ENCODE peak calls at places on chromosomes 13 and 19, in six cellular contexts. B is CD4-positive, CD25-positive, alpha-beta regulatory T cell; H is activated CD4-positive, alpha-beta T cell treated with anti-CD3 and anti-CD28 coated beads, Interleukin-2, amount 50 U/mL, for 4 hours; K is ELF-1; J is RCC 7860; P is left ventricle myocardium inferior. S is an unnamed sample.

GRCh38 chr13:94065741-94066140 is 413.7 kb downstream of the DCT start:
- DNase-seq in B (no peak), H (no peak), K (no peak), J (peak), P (no peak), S (no peak)

GRCh38 chr19:13022859-13023636 is 27.8 kb downstream of the NFIX start:
- DNase-seq in B (no peak), H (no peak), K (peak), J (no peak), P (peak), S (peak)

GRCh38 chr13:86581711-86582110 is 782.5 kb upstream of the SLITRK6 start:
- DNase-seq in B (no peak), H (no peak), K (no peak), J (peak), P (no peak), S (no peak)

GRCh38 chr19:44003461-44004134 is 841 bp downstream of the ZNF230 start:
- DNase-seq in B (no peak), H (no peak), K (peak), J (peak), P (no peak), S (peak)

GRCh38 chr13:42272115-42272756 is at the start of gene AKAP11:
- DNase-seq in B (no peak), H (peak), K (peak), J (peak), P (peak), S (no peak)

GRCh38 chr19:33273881-33274662 is 28.3 kb downstream of the CEBPA start:
- DNase-seq in B (no peak), H (peak), K (no peak), J (no peak), P (no peak), S (no peak)

GRCh38 chr19:42111811-42112210 is 20.4 kb downstream of the POU2F2 start:
- DNase-seq in B (no peak), H (no peak), K (no peak), J (peak), P (no peak), S (no peak)

GRCh38 chr19:55809381-55810058 is 22.3 kb downstream of the NLRP11 start:
- DNase-seq in B (peak), H (no peak), K (peak), J (peak), P (peak), S (peak)

GRCh38 chr19:4415352-4415751 is 12.9 kb downstream of the CHAF1A start:
- DNase-seq in B (no peak), H (no peak), K (no peak), J (no peak), P (no peak), S (no peak)

GRCh38 chr13:27522847-27523246 is 72.5 kb upstream of the MTIF3 start:
- DNase-seq in B (no peak), H (no peak), K (no peak), J (no peak), P (no peak), S (no peak)

GRCh38 chr13:107364658-107365057 is 796.7 kb upstream of the ARGLU1 start:
- DNase-seq in B (no peak), H (no peak), K (no peak), J (no peak), P (no peak), S (no peak)

GRCh38 chr13:110650436-110650835 is 35.1 kb downstream of the NAXD start:
- DNase-seq in B (no peak), H (no peak), K (no peak), J (no peak), P (no peak), S (no peak)

GRCh38 chr19:49167857-49168409 is 10.3 kb downstream of the TRPM4 start:
- DNase-seq in B (no peak), H (no peak), K (no peak), J (no peak), P (no peak), S (no peak)

GRCh38 chr19:31568724-31569123 is 219.5 kb upstream of the TSHZ3 start:
- DNase-seq in B (no peak), H (no peak), K (no peak), J (no peak), P (no peak), S (no peak)

GRCh38 chr19:49614096-49614857 is 23.3 kb downstream of the PRR12 start:
- DNase-seq in B (no peak), H (no peak), K (no peak), J (peak), P (no peak), S (no peak)

GRCh38 chr13:75637101-75637774 is 1.1 kb downstream of the LMO7 start:
- DNase-seq in B (no peak), H (no peak), K (no peak), J (no peak), P (no peak), S (no peak)

GRCh38 chr19:5767949-5768348 is 16.6 kb downstream of the PRR22 start:
- DNase-seq in B (no peak), H (no peak), K (no peak), J (no peak), P (no peak), S (no peak)

GRCh38 chr19:41427647-41428480 is 690 bp upstream of the B3GNT8 start:
- DNase-seq in B (peak), H (peak), K (peak), J (no peak), P (peak), S (no peak)

GRCh38 chr19:11355160-11356073 is at the start of gene PLPPR2:
- DNase-seq in B (peak), H (peak), K (peak), J (peak), P (peak), S (peak)

GRCh38 chr19:8304841-8305621 is 3.1 kb downstream of the CD320 start:
- DNase-seq in B (no peak), H (no peak), K (peak), J (no peak), P (no peak), S (no peak)

GRCh38 chr19:5001547-5002131 is 32.7 kb downstream of the KDM4B start:
- DNase-seq in B (peak), H (peak), K (peak), J (no peak), P (no peak), S (peak)

GRCh38 chr13:52160053-52160452 is 656 bp upstream of the NEK3 start:
- DNase-seq in B (no peak), H (no peak), K (no peak), J (no peak), P (no peak), S (no peak)

GRCh38 chr13:102405499-102406079 is 3.7 kb upstream of the FGF14 start:
- DNase-seq in B (no peak), H (no peak), K (peak), J (no peak), P (no peak), S (peak)

GRCh38 chr19:48698046-48698445 is 2.3 kb downstream of the FUT2 start:
- DNase-seq in B (no peak), H (no peak), K (no peak), J (peak), P (no peak), S (no peak)

GRCh38 chr13:41622545-41623429 is 165.4 kb downstream of the RGCC start:
- DNase-seq in B (no peak), H (no peak), K (no peak), J (no peak), P (no peak), S (no peak)

GRCh38 chr13:88592105-88592504 is 920.9 kb downstream of the SLITRK5 start:
- DNase-seq in B (no peak), H (no peak), K (no peak), J (no peak), P (no peak), S (no peak)

GRCh38 chr19:3986260-3987041 is 1.2 kb upstream of the EEF2 start:
- DNase-seq in B (peak), H (no peak), K (peak), J (peak), P (no peak), S (peak)

GRCh38 chr13:52348081-52348480 is 57.9 kb downstream of the THSD1 start:
- DNase-seq in B (no peak), H (no peak), K (no peak), J (peak), P (no peak), S (no peak)

GRCh38 chr13:39485314-39485700 is 117.7 kb downstream of the LHFPL6 start:
- DNase-seq in B (no peak), H (no peak), K (no peak), J (no peak), P (no peak), S (no peak)

GRCh38 chr19:6108721-6109633 is 1.3 kb downstream of the RFX2 start:
- DNase-seq in B (peak), H (peak), K (peak), J (no peak), P (peak), S (no peak)

GRCh38 chr19:47210689-47211316 is 20.2 kb downstream of the BBC3 start:
- DNase-seq in B (peak), H (peak), K (peak), J (peak), P (peak), S (peak)

GRCh38 chr13:100334209-100334608 is 245.3 kb downstream of the PCCA start:
- DNase-seq in B (no peak), H (no peak), K (no peak), J (no peak), P (no peak), S (no peak)